ENCODE peak calls at places on chromosomes 16 and 17, in four cellular contexts. G is glutamatergic neuron, X is posterior vena cava, H is posterior cingulate gyrus. J is an unnamed sample.

GRCh38 chr17:336110-337021 is 16.2 kb downstream of the RPH3AL start:
- DNase-seq in G (no peak), X (peak), H (no peak), J (peak)

GRCh38 chr17:35943537-35943936 is at the start of gene LYZL6:
- DNase-seq in X (no peak), H (no peak), G (no peak), J (no peak)

GRCh38 chr16:85995591-85996461 is 96.9 kb downstream of the IRF8 start:
- DNase-seq in H (no peak), G (no peak), X (peak), J (no peak)

GRCh38 chr17:57419940-57420522 is 163.7 kb downstream of the MSI2 start:
- DNase-seq in X (no peak), G (no peak), H (no peak), J (no peak)

GRCh38 chr17:34913001-34913400 is 48.3 kb downstream of the CCT6B start:
- DNase-seq in G (no peak), X (no peak), H (no peak), J (no peak)

GRCh38 chr17:15384142-15384803 is 42.9 kb upstream of the TEKT3 start:
- DNase-seq in H (peak), X (no peak), G (no peak), J (peak)

GRCh38 chr17:50758989-50759544 is 8.3 kb downstream of the ANKRD40CL start:
- DNase-seq in H (no peak), G (no peak), X (no peak), J (no peak)

GRCh38 chr16:77711775-77712174 is 10.5 kb upstream of the NUDT7 start:
- DNase-seq in G (no peak), H (no peak), X (no peak), J (no peak)

GRCh38 chr17:5703736-5704135 is 119.4 kb upstream of the NLRP1 start:
- DNase-seq in G (no peak), H (no peak), X (no peak), J (no peak)

GRCh38 chr17:69854381-69854780 is 220.6 kb upstream of the KCNJ16 start:
- DNase-seq in X (no peak), H (no peak), G (no peak), J (no peak)

GRCh38 chr17:62057696-62058095 is 7.4 kb downstream of the MED13 start:
- DNase-seq in G (no peak), H (no peak), X (no peak), J (no peak)

GRCh38 chr16:29256501-29256981 is 150.0 kb downstream of the NPIPB11 start:
- DNase-seq in X (no peak), H (no peak), G (peak), J (no peak)

GRCh38 chr17:1071103-1071825 is 74.3 kb downstream of the TIMM22 start:
- DNase-seq in X (no peak), G (no peak), H (no peak), J (no peak)

J was measured in left ventricle myocardium inferior.